ENCODE peak calls at places on chromosomes 2 and 18, in seven cellular contexts. A is HT-29, N is fibroblast of lung, F is GM10248, Q is nucleus accumbens, B is pulmonary artery endothelial cell, R is ELR. M is an unnamed sample.
A peak's percentile ranks its signal among the peaks of the same experiment; 100 is the strongest.

GRCh38 chr2:20953146-20953824 is 90.6 kb downstream of the APOB start:
- DNase-seq in A (no peak), B (no peak), F (no peak), N (no peak), Q (no peak), R (no peak), M (no peak)

GRCh38 chr2:106020032-106020431 is 174.1 kb downstream of the UXS1 start:
- DNase-seq in A (no peak), Q (no peak), B (no peak), F (no peak), R (no peak), N (peak; percentile 19), M (no peak)

GRCh38 chr2:235544687-235544965 is 50.8 kb downstream of the AGAP1 start:
- DNase-seq in N (no peak), R (no peak), F (no peak), B (no peak), Q (no peak), A (no peak), M (no peak)

GRCh38 chr18:63126134-63127067 is 193.2 kb downstream of the BCL2 start:
- DNase-seq in B (no peak), Q (no peak), F (no peak), R (no peak), A (no peak), N (no peak), M (no peak)

GRCh38 chr2:203811491-203812221 is 55.9 kb upstream of the CTLA4 start:
- DNase-seq in N (peak; percentile 80), B (peak; percentile 67), Q (no peak), A (peak; percentile 94), R (peak; percentile 94), F (no peak), M (no peak)

GRCh38 chr2:231929961-231930600 is 3.9 kb upstream of the NPPC start:
- DNase-seq in R (peak; percentile 34), B (no peak), Q (no peak), A (peak; percentile 24), F (peak; percentile 53), N (peak; percentile 13), M (no peak)

GRCh38 chr2:41896186-41896846 is 151.5 kb upstream of the PKDCC start:
- DNase-seq in B (no peak), R (no peak), N (no peak), F (no peak), Q (no peak), A (no peak), M (no peak)

GRCh38 chr2:37543967-37544366 is 127.5 kb downstream of the CDC42EP3 start:
- DNase-seq in N (no peak), F (no peak), B (no peak), R (no peak), Q (no peak), A (no peak), M (no peak)

M was measured in NCI-H2081 treated with DMSO at 0.1 percent for 48 hours.